ENCODE peak calls at places on chromosome 1, in four cellular contexts. F is AG08395, B is fibroblast of mammary gland, N is T47D. M is an unnamed sample.

GRCh38 chr1:157968503-157968902 is 24.9 kb upstream of the KIRREL1 start:
- DNase-seq in F (peak), B (peak), N (no peak), M (no peak)

GRCh38 chr1:201702936-201703335 is 126.0 kb upstream of the IPO9 start:
- DNase-seq in F (no peak), B (peak), N (no peak), M (no peak)

GRCh38 chr1:28449904-28450303 is 55.9 kb upstream of the RCC1 start:
- DNase-seq in F (no peak), B (peak), N (no peak), M (no peak)

GRCh38 chr1:44505210-44505993 is 100.3 kb downstream of the RNF220 start:
- DNase-seq in F (no peak), B (peak), N (no peak), M (no peak)

GRCh38 chr1:199660071-199660470 is 367.4 kb upstream of the NR5A2 start:
- DNase-seq in F (no peak), B (no peak), N (no peak), M (no peak)

GRCh38 chr1:107153033-107153432 is 12.2 kb downstream of the NTNG1 start:
- DNase-seq in F (no peak), B (no peak), N (no peak), M (no peak)

GRCh38 chr1:168599636-168600035 is 23.2 kb downstream of the XCL1 start:
- DNase-seq in F (no peak), B (no peak), N (no peak), M (no peak)

GRCh38 chr1:35561972-35562680 is 4.5 kb downstream of the NCDN start:
- DNase-seq in F (no peak), B (no peak), N (no peak), M (no peak)

GRCh38 chr1:46173361-46173856 is 1.5 kb upstream of the TSPAN1 start:
- DNase-seq in F (peak), B (peak), N (no peak), M (no peak)

GRCh38 chr1:45880930-45881329 is 77.5 kb downstream of the MAST2 start:
- DNase-seq in F (peak), B (peak), N (no peak), M (no peak)